ENCODE peak calls at places on chromosome 1, in eight cellular contexts. Q is left lung, I is fibroblast of lung, D is kidney, O is SJSA1, P is tibial artery, T is uterus, F is PC-9. J is an unnamed sample.

GRCh38 chr1:32753532-32754281 is 51.1 kb upstream of the SYNC start:
- DNase-seq in Q (peak; percentile 71), I (no peak), D (peak; percentile 91), O (no peak), P (peak; percentile 42), T (peak; percentile 68), F (peak; percentile 77), J (peak; percentile 80)

GRCh38 chr1:113903496-113904291 is 905 bp downstream of the AP4B1 start:
- DNase-seq in Q (no peak), I (peak; percentile 2), D (no peak), O (peak; percentile 23), P (no peak), T (no peak), F (no peak), J (no peak)

GRCh38 chr1:235937123-235937522 is 70.4 kb upstream of the LYST start:
- DNase-seq in Q (no peak), I (no peak), D (no peak), O (no peak), P (no peak), T (no peak), F (no peak), J (no peak)

GRCh38 chr1:153792631-153793041 is 17.4 kb downstream of the SLC27A3 start:
- DNase-seq in Q (no peak), I (no peak), D (peak; percentile 72), O (no peak), P (peak; percentile 22), T (no peak), F (no peak), J (peak; percentile 63)

GRCh38 chr1:151370211-151370911 is 2.1 kb downstream of the SELENBP1 start:
- DNase-seq in Q (peak; percentile 52), I (no peak), D (peak; percentile 73), O (no peak), P (peak; percentile 36), T (peak; percentile 52), F (no peak), J (peak; percentile 66)

GRCh38 chr1:46747683-46748288 is 28.9 kb upstream of the EFCAB14 start:
- DNase-seq in Q (no peak), I (peak; percentile 31), D (no peak), O (no peak), P (peak; percentile 47), T (no peak), F (peak; percentile 61), J (no peak)

GRCh38 chr1:236673284-236673919 is 12.9 kb upstream of the ACTN2 start:
- DNase-seq in Q (no peak), I (peak; percentile 48), D (no peak), O (no peak), P (no peak), T (no peak), F (no peak), J (no peak)

GRCh38 chr1:89954401-89954800 is 40.5 kb upstream of the ZNF326 start:
- DNase-seq in Q (no peak), I (no peak), D (no peak), O (no peak), P (no peak), T (no peak), F (peak; percentile 95), J (no peak)

GRCh38 chr1:189970331-189971230 is 507.1 kb downstream of the BRINP3 start:
- DNase-seq in Q (no peak), I (no peak), D (no peak), O (no peak), P (no peak), T (no peak), F (no peak), J (no peak)

GRCh38 chr1:47906009-47906432 is 91.2 kb downstream of the TRABD2B start:
- DNase-seq in Q (peak; percentile 73), I (no peak), D (no peak), O (peak; percentile 33), P (peak; percentile 33), T (no peak), F (peak; percentile 41), J (no peak)

GRCh38 chr1:93681549-93682412 is at the start of gene BCAR3:
- DNase-seq in Q (peak; percentile 77), I (peak; percentile 73), D (peak; percentile 90), O (peak; percentile 64), P (peak; percentile 72), T (peak; percentile 57), F (peak; percentile 84), J (peak; percentile 85)

GRCh38 chr1:93678966-93679480 is 2.6 kb downstream of the BCAR3 start:
- DNase-seq in Q (no peak), I (no peak), D (no peak), O (no peak), P (no peak), T (no peak), F (no peak), J (no peak)

GRCh38 chr1:93680121-93681094 is 1.2 kb downstream of the BCAR3 start:
- DNase-seq in Q (peak; percentile 85), I (peak; percentile 88), D (peak; percentile 92), O (peak; percentile 89), P (peak; percentile 91), T (peak; percentile 79), F (peak; percentile 86), J (peak; percentile 91)

GRCh38 chr1:93679546-93679945 is 2.1 kb downstream of the BCAR3 start:
- DNase-seq in Q (no peak), I (peak; percentile 41), D (no peak), O (no peak), P (no peak), T (no peak), F (no peak), J (no peak)

DNA sequence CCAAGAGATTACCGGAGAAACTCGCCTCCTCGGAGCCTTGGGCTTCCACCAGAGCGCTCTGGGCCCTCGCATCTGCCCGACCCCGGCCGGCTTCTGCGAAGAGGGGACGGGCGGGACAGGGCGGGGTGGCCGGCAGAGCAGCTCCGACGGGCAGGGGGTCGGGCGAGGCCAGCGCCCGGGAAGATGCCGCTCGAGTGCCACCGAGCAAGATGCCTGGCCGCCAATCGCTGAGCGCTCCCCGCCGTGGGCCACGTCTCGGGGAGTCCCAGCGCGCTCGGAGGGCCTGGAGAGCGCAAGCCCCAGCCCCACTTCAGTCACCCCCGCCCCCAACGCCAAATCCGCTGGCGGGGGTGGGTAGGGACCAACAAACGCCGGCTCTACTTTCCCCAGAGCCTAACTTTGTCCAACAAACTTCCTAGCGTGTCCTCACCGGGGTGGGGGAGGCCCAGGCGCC is 515 bp downstream of the BCAR3 start:
- DNase-seq in Q (no peak), I (peak; percentile 26), D (peak; percentile 79), O (no peak), P (no peak), T (no peak), F (no peak), J (no peak)
- H3K4me1 ChIP-seq in Q (peaks cover 6% of the 10 kb centered on the region), I (peaks cover 20% of the 10 kb centered on the region), D (peaks cover 9% of the 10 kb centered on the region), O (peaks cover 52% of the 10 kb centered on the region), P (no peaks in the 10 kb centered on the region), T (no peaks in the 10 kb centered on the region), F (peaks cover 69% of the 10 kb centered on the region), J (peaks cover 15% of the 10 kb centered on the region)

GRCh38 chr1:68233202-68233601 is 879 bp upstream of the WLS start:
- DNase-seq in Q (no peak), I (no peak), D (no peak), O (peak; percentile 9), P (no peak), T (no peak), F (no peak), J (no peak)
- H3K4me3 ChIP-seq in Q (no peak overlapping the region), I (peak overlapping the region; percentile 69), D (peak overlapping the region; percentile 75), O (peak overlapping the region; percentile 56), P (peak overlapping the region; percentile 64), T (peak overlapping the region; percentile 69), F (peak overlapping the region; percentile 61), J (peak overlapping the region; percentile 79)

GRCh38 chr1:13730751-13731482 is 30.9 kb downstream of the PRDM2 start:
- DNase-seq in Q (peak; percentile 64), I (no peak), D (no peak), O (no peak), P (peak; percentile 42), T (no peak), F (no peak), J (no peak)
- H3K4me1 ChIP-seq in Q (no peaks in the 10 kb centered on the region), I (no peaks in the 10 kb centered on the region), D (no peaks in the 10 kb centered on the region), O (no peaks in the 10 kb centered on the region), P (no peaks in the 10 kb centered on the region), T (no peaks in the 10 kb centered on the region), F (no peaks in the 10 kb centered on the region), J (no peaks in the 10 kb centered on the region)

GRCh38 chr1:167484726-167485125 is 33.6 kb downstream of the CD247 start:
- DNase-seq in Q (no peak), I (no peak), D (no peak), O (no peak), P (no peak), T (no peak), F (no peak), J (no peak)

GRCh38 chr1:167486090-167486824 is 32.1 kb downstream of the CD247 start:
- DNase-seq in Q (peak; percentile 43), I (no peak), D (no peak), O (no peak), P (no peak), T (peak; percentile 23), F (no peak), J (no peak)

GRCh38 chr1:167483790-167484189 is 34.5 kb downstream of the CD247 start:
- DNase-seq in Q (no peak), I (no peak), D (no peak), O (no peak), P (no peak), T (no peak), F (no peak), J (peak; percentile 26)

GRCh38 chr1:167479331-167479979 is 38.9 kb downstream of the CD247 start:
- DNase-seq in Q (no peak), I (no peak), D (no peak), O (no peak), P (no peak), T (no peak), F (no peak), J (peak; percentile 36)

GRCh38 chr1:167482184-167482583 is 36.1 kb downstream of the CD247 start:
- DNase-seq in Q (no peak), I (no peak), D (no peak), O (no peak), P (no peak), T (no peak), F (no peak), J (peak; percentile 44)
- H3K4me3 ChIP-seq in Q (no peak overlapping the region), I (no peak overlapping the region), D (no peak overlapping the region), O (no peak overlapping the region), P (no peak overlapping the region), T (no peak overlapping the region), F (no peak overlapping the region), J (no peak overlapping the region)

DNA sequence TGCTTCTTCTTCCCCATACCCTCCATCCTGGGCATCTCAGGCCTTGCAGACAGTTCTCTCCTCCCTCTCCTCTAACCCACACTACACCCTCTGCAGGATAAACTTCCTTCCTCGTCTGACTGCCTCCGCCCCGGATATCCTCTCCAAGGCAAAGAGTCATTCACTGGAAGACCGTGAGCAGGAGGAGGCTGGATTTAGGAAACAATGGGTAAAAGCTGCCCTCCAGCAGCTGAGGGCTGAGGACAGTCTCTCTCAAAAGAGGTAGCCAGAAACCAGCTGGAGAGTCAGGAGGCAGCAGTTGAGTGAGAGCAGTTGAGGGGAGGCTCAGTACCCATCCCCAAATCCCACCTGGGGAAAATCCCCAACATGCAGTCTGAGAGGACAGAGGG is 1.4 kb downstream of the CSRP1 start:
- DNase-seq in Q (peak; percentile 54), I (peak; percentile 77), D (no peak), O (peak; percentile 75), P (no peak), T (no peak), F (no peak), J (peak; percentile 78)
- H3K4me1 ChIP-seq in Q (peaks cover 47% of the 10 kb centered on the region), I (peaks cover 37% of the 10 kb centered on the region), D (peaks cover 28% of the 10 kb centered on the region), O (peaks cover 81% of the 10 kb centered on the region), P (no peaks in the 10 kb centered on the region), T (peaks cover 4% of the 10 kb centered on the region), F (peaks cover 19% of the 10 kb centered on the region), J (peaks cover 56% of the 10 kb centered on the region)

J was measured in sigmoid colon.